ENCODE peak calls at places on chromosomes 11 and 22, in five cellular contexts. X is esophagus muscularis mucosa, D is A549, Q is kidney, N is A673. F is an unnamed sample. For H3K4me1, the result is how much of the 10 kb centered on the place peaks cover.

GRCh38 chr11:18063131-18063530 is 17.1 kb upstream of the TPH1 start:
- DNase-seq in X (no peak), D (no peak), N (no peak), Q (no peak), F (no peak)

GRCh38 chr22:37623075-37624016 is 14.7 kb downstream of the GGA1 start:
- DNase-seq in N (peak), X (no peak), D (peak), Q (no peak), F (no peak)

GRCh38 chr11:86978756-86979608 is 23.8 kb upstream of the FZD4 start:
- DNase-seq in Q (no peak), N (peak), X (no peak), D (peak), F (no peak)

GRCh38 chr11:130847517-130847916 is 68.8 kb downstream of the SNX19 start:
- DNase-seq in D (peak), X (no peak), Q (no peak), N (peak), F (no peak)

GRCh38 chr22:45469573-45470383 is 32.9 kb upstream of the FBLN1 start:
- DNase-seq in Q (peak), D (no peak), N (no peak), X (no peak), F (no peak)

GRCh38 chr22:40250608-40251007 is 72.9 kb downstream of the TNRC6B start:
- DNase-seq in D (no peak), N (no peak), X (no peak), Q (no peak), F (no peak)

GRCh38 chr11:75283391-75283931 is 42.9 kb downstream of the TPBGL start:
- DNase-seq in Q (peak), X (no peak), D (no peak), N (no peak), F (no peak)

GRCh38 chr22:19643448-19644313 is 70.6 kb upstream of the SEPTIN5 start:
- DNase-seq in Q (no peak), X (no peak), N (no peak), D (no peak), F (no peak)

GRCh38 chr11:46426233-46426991 is 34.8 kb upstream of the CHRM4 start:
- DNase-seq in X (no peak), N (peak), Q (no peak), D (no peak), F (no peak)

GRCh38 chr11:129192150-129192549 is at the start of gene ARHGAP32:
- DNase-seq in D (peak), Q (no peak), X (no peak), N (no peak), F (no peak)

GRCh38 chr11:110098645-110099044 is 5.5 kb downstream of the ZC3H12C start:
- DNase-seq in N (peak), X (no peak), Q (no peak), D (no peak), F (no peak)

GRCh38 chr11:128336203-128336602 is 251.2 kb downstream of the ETS1 start:
- DNase-seq in D (peak), Q (peak), X (peak), N (no peak), F (no peak)

GRCh38 chr11:63517156-63517555 is 11.3 kb downstream of the LGALS12 start:
- DNase-seq in Q (no peak), X (no peak), N (no peak), D (no peak), F (no peak)

GRCh38 chr22:20079745-20080444 is at the start of gene DGCR8:
- DNase-seq in X (peak), Q (peak), N (peak), D (peak), F (no peak)

GRCh38 chr11:123536690-123537437 is 106.8 kb downstream of the GRAMD1B start:
- DNase-seq in N (no peak), X (no peak), Q (no peak), D (peak), F (no peak)

GRCh38 chr11:107282195-107282594 is 175.4 kb downstream of the CWF19L2 start:
- DNase-seq in Q (no peak), D (no peak), N (peak), X (no peak), F (no peak)

GRCh38 chr11:92707665-92708064 is 261.8 kb upstream of the MTNR1B start:
- DNase-seq in X (no peak), N (no peak), D (no peak), Q (no peak), F (no peak)

GRCh38 chr11:36432747-36433146 is 77.3 kb downstream of the TRAF6 start:
- DNase-seq in X (no peak), D (no peak), N (no peak), Q (no peak), F (no peak)

GRCh38 chr11:35911013-35911412 is 32.8 kb upstream of the LDLRAD3 start:
- DNase-seq in Q (no peak), N (no peak), X (peak), D (no peak), F (peak)

GRCh38 chr11:64250875-64251721 is at the start of gene PLCB3:
- DNase-seq in D (no peak), X (no peak), Q (peak), N (peak), F (no peak)

GRCh38 chr11:62680825-62681240 is 2.0 kb upstream of the UBXN1 start:
- DNase-seq in N (peak), D (peak), Q (no peak), X (no peak), F (no peak)

GRCh38 chr22:43078522-43078921 is 10.7 kb downstream of the TTLL1 start:
- DNase-seq in D (no peak), X (no peak), N (no peak), Q (no peak), F (no peak)

GRCh38 chr11:95977534-95978174 is 53.7 kb upstream of the MTMR2 start:
- DNase-seq in D (peak), N (no peak), X (no peak), Q (no peak), F (no peak)

GRCh38 chr11:111097191-111097590 is 148.3 kb upstream of the POU2AF2 start:
- DNase-seq in N (peak), X (no peak), Q (peak), D (peak), F (no peak)

GRCh38 chr11:540583-541432 is 3.5 kb downstream of the LRRC56 start:
- DNase-seq in N (no peak), X (no peak), D (no peak), Q (peak), F (no peak)

GRCh38 chr22:32801436-32802290 is at the start of gene TIMP3:
- DNase-seq in N (peak), X (peak), Q (peak), D (peak), F (no peak)

GRCh38 chr11:61486004-61486615 is 22.4 kb upstream of the LRRC10B start:
- DNase-seq in Q (no peak), D (no peak), N (no peak), X (no peak), F (no peak)

GRCh38 chr11:3030289-3031070 is 26.7 kb downstream of the CARS1 start:
- DNase-seq in X (no peak), N (no peak), Q (peak), D (no peak), F (no peak)

GRCh38 chr11:21430532-21430931 is 761.1 kb downstream of the NELL1 start:
- DNase-seq in N (no peak), X (no peak), Q (no peak), D (no peak), F (no peak)

GRCh38 chr11:33557201-33557600 is 143.4 kb downstream of the C11orf91 start:
- DNase-seq in N (no peak), X (no peak), D (no peak), Q (no peak), F (no peak)

DNA sequence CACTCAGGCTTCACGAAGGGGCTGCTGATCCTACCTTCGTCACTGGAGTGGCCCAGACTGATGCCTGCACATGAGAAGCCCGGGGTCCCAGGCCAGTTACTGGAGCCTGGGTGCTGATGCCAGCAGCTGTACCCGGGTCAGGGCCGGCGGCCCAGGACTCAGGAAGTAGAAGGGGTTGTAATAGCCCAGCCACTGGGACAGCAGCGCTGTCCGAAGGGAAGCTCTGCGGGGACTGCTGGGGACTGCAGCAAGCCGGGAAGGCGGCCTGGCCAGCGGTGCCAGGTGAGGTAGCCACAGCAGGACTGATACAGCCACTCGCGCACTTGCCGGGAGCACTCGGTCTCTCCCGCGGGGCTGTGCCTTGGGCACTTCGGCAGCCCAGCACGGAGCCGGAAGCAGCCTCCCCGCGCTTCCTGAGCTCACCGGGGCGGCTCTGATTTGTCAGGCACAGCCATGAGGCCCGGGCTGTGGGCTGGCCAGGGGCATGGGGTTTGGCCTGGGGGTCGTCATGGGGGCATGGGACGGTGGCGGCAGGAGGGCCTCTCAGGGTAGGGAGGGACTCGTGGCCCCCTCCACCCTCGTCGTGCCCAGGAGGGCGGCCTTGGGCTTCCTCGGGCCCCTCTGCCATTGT is 13.9 kb upstream of the OR8K1 start:
- DNase-seq in X (no peak), D (no peak), N (no peak), Q (peak), F (no peak)
- H3K4me1 ChIP-seq in X (under half), D (under half), N (under half), Q (under half), F (under half)

GRCh38 chr11:84372366-84372765 is 1086.2 kb upstream of the CCDC90B start:
- DNase-seq in D (no peak), N (no peak), X (no peak), Q (no peak), F (no peak)
- TF ChIP-seq CTCF in D (no peak), N (no peak), X (no peak), Q (no peak), F (no peak)

DNA sequence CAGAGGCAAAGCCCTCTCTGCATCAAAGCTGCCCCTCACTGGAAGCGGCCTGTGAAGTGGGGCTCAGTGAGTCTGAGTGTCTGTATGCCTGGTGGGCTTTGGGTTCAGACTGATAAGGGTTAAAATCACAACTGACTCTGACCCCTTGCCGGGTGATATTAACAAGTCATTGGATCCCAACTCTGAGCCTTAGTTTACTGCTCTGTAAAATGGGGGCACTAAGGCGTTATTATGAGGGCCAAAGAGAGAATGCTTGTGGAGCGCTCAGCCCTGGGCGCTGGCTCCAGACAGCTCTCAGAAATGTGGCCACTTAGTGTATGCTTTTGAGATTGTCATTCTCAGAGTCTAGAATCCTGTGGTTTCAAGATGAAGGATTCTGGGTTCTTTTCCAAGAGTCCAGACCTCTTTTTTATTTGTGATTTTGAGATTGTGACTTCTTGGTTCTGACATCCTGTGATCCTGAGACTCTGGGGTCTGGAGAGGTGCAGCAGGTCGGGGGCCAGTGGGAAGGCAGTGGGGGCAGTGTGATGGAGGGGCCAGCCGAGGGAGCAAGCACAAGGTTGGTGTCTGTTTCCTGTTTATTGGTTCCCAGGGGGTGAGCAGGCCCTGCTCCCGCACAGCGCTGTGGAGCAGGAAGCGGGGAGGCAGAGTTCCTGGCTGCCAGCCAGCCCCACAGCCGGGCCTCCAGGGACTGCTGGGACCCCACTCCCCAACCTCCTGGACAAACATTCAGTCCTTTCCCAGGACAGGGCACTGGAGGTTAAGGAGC is 13.4 kb downstream of the ARHGEF17 start:
- DNase-seq in X (no peak), D (no peak), N (peak), Q (peak), F (no peak)
- H3K4me3 ChIP-seq in X (no peak), D (no peak), N (no peak), Q (no peak), F (no peak)

GRCh38 chr22:47047321-47048122 is 285.1 kb downstream of the TBC1D22A start:
- DNase-seq in N (no peak), D (no peak), Q (peak), X (no peak), F (no peak)
- H3K4me1 ChIP-seq in N (under half), D (under half), Q (under half), X (under half), F (under half)

GRCh38 chr11:134999490-135000066 is 587.5 kb upstream of the B3GAT1 start:
- DNase-seq in D (no peak), Q (no peak), X (peak), N (no peak), F (peak)
- TF ChIP-seq CTCF in D (no peak), Q (no peak), X (no peak), N (no peak), F (no peak)

GRCh38 chr22:35914357-35914664 is 114.3 kb downstream of the RBFOX2 start:
- DNase-seq in Q (no peak), D (no peak), X (no peak), N (no peak), F (no peak)

GRCh38 chr22:35913925-35914324 is 114.7 kb downstream of the RBFOX2 start:
- DNase-seq in X (no peak), Q (no peak), D (no peak), N (no peak), F (no peak)

GRCh38 chr22:35911877-35912276 is 116.7 kb downstream of the RBFOX2 start:
- DNase-seq in Q (no peak), N (no peak), X (no peak), D (no peak), F (no peak)

GRCh38 chr22:35910926-35911325 is 117.7 kb downstream of the RBFOX2 start:
- DNase-seq in X (no peak), N (no peak), D (no peak), Q (no peak), F (no peak)

GRCh38 chr22:35912668-35913067 is 116.0 kb downstream of the RBFOX2 start:
- DNase-seq in X (no peak), N (no peak), D (no peak), Q (no peak), F (no peak)
- H3K4me3 ChIP-seq in X (no peak), N (no peak), D (no peak), Q (no peak), F (no peak)

GRCh38 chr11:1754376-1755150 is 4.2 kb upstream of the IFITM10 start:
- DNase-seq in X (no peak), Q (no peak), D (no peak), N (no peak), F (no peak)
- H3K4me1 ChIP-seq in X (under half), Q (half or more), D (under half), N (under half), F (half or more)

GRCh38 chr11:69086152-69086551 is 37.4 kb downstream of the TPCN2 start:
- DNase-seq in N (peak), D (no peak), Q (no peak), X (no peak), F (no peak)

GRCh38 chr11:69085490-69086095 is 36.9 kb downstream of the TPCN2 start:
- DNase-seq in X (no peak), Q (peak), N (no peak), D (no peak), F (no peak)

GRCh38 chr11:69084371-69084770 is 35.6 kb downstream of the TPCN2 start:
- DNase-seq in Q (no peak), X (no peak), N (no peak), D (no peak), F (no peak)

GRCh38 chr11:69081180-69081579 is 32.4 kb downstream of the TPCN2 start:
- DNase-seq in Q (no peak), X (no peak), N (no peak), D (no peak), F (no peak)

GRCh38 chr11:69083531-69084247 is 35.0 kb downstream of the TPCN2 start:
- DNase-seq in Q (no peak), D (no peak), N (no peak), X (no peak), F (no peak)
- TF ChIP-seq CTCF in Q (no peak), D (no peak), N (no peak), X (no peak), F (no peak)

GRCh38 chr11:131908316-131908715 is 537.9 kb downstream of the NTM start:
- DNase-seq in N (peak), X (no peak), Q (no peak), D (no peak), F (no peak)

GRCh38 chr11:131909426-131910200 is 539.2 kb downstream of the NTM start:
- DNase-seq in Q (no peak), D (no peak), X (no peak), N (no peak), F (no peak)

GRCh38 chr11:131904756-131905155 is 534.3 kb downstream of the NTM start:
- DNase-seq in Q (no peak), D (no peak), X (no peak), N (peak), F (no peak)

GRCh38 chr11:131907371-131907770 is 537.0 kb downstream of the NTM start:
- DNase-seq in D (no peak), X (no peak), N (peak), Q (no peak), F (no peak)

DNA sequence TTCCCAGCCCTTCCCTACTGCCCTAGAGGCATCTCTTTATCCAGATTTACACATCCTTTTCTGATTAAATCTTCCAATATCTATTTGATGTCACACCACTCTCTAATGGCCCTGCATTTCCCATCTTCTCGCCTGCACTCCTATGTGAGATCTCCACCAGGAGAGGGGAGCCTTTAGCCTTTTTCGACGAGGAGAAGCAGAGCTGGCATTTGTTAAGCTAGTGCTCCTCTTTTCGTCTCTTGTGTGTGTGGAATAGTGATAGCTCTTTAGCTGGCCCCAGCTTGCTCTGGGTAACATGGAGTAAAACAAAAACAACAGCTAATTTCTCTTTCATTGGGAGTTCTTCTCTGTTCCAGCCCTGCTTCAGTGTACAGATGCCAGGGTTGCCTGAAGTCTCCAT is 536.5 kb downstream of the NTM start:
- DNase-seq in X (no peak), Q (no peak), D (no peak), N (peak), F (no peak)
- H3K4me3 ChIP-seq in X (no peak), Q (no peak), D (no peak), N (no peak), F (no peak)

GRCh38 chr11:117095301-117096139 is 2.7 kb downstream of the SIK3 start:
- DNase-seq in N (no peak), D (no peak), Q (no peak), X (no peak), F (no peak)
- H3K4me1 ChIP-seq in N (under half), D (half or more), Q (under half), X (half or more), F (half or more)

F was measured in vagina.